ENCODE peak calls at places on chromosomes 13 and 19, in eight cellular contexts. Z is bronchial epithelial cell, B is body of pancreas, Y is right cardiac atrium, K is small intestine, T is Peyer's patch, G is cardiac fibroblast, C is retinal pigment epithelial cell. U is an unnamed sample.

GRCh38 chr13:80040219-80040976 is 300.5 kb downstream of the SPRY2 start:
- DNase-seq in Z (peak), B (no peak), Y (no peak), K (peak), T (no peak), G (peak), C (peak), U (no peak)

GRCh38 chr13:44406617-44407016 is 33.0 kb downstream of the SERP2 start:
- DNase-seq in Z (no peak), B (no peak), Y (no peak), K (no peak), T (no peak), G (no peak), C (no peak), U (no peak)

GRCh38 chr13:98664047-98664446 is 87.1 kb upstream of the STK24 start:
- DNase-seq in Z (peak), B (no peak), Y (no peak), K (no peak), T (no peak), G (peak), C (no peak), U (no peak)

GRCh38 chr19:6423499-6424189 is 967 bp downstream of the KHSRP start:
- DNase-seq in Z (peak), B (no peak), Y (no peak), K (peak), T (peak), G (peak), C (no peak), U (no peak)

GRCh38 chr13:109587689-109588088 is 198.7 kb downstream of the IRS2 start:
- DNase-seq in Z (no peak), B (no peak), Y (no peak), K (no peak), T (no peak), G (no peak), C (no peak), U (no peak)

GRCh38 chr13:90594694-90595093 is 752.8 kb upstream of the MIR17HG start:
- DNase-seq in Z (peak), B (no peak), Y (no peak), K (no peak), T (no peak), G (peak), C (peak), U (no peak)

GRCh38 chr19:50777830-50778303 is 7.6 kb downstream of the GPR32 start:
- DNase-seq in Z (no peak), B (no peak), Y (no peak), K (no peak), T (no peak), G (no peak), C (no peak), U (no peak)

GRCh38 chr13:85529216-85529590 is 270.0 kb downstream of the SLITRK6 start:
- DNase-seq in Z (peak), B (no peak), Y (no peak), K (no peak), T (no peak), G (no peak), C (no peak), U (no peak)

GRCh38 chr13:98147521-98147920 is 4.6 kb downstream of the FARP1 start:
- DNase-seq in Z (no peak), B (no peak), Y (no peak), K (no peak), T (no peak), G (no peak), C (no peak), U (no peak)

GRCh38 chr19:49157445-49158224 is at the start of gene TRPM4:
- DNase-seq in Z (peak), B (peak), Y (peak), K (peak), T (peak), G (peak), C (no peak), U (no peak)

GRCh38 chr13:99281811-99282263 is 23.7 kb upstream of the GPR18 start:
- DNase-seq in Z (no peak), B (peak), Y (peak), K (no peak), T (no peak), G (no peak), C (no peak), U (peak)

GRCh38 chr13:72514141-72514540 is 213.3 kb downstream of the MZT1 start:
- DNase-seq in Z (peak), B (no peak), Y (no peak), K (no peak), T (no peak), G (peak), C (peak), U (no peak)

GRCh38 chr19:34180709-34181108 is 8.4 kb downstream of the LSM14A start:
- DNase-seq in Z (no peak), B (no peak), Y (no peak), K (no peak), T (no peak), G (no peak), C (no peak), U (no peak)

GRCh38 chr13:111868716-111869115 is 198.2 kb upstream of the SOX1 start:
- DNase-seq in Z (no peak), B (no peak), Y (no peak), K (no peak), T (no peak), G (no peak), C (no peak), U (no peak)

GRCh38 chr19:38209671-38210457 is 14.2 kb downstream of the DPF1 start:
- DNase-seq in Z (no peak), B (peak), Y (peak), K (peak), T (peak), G (peak), C (no peak), U (no peak)

GRCh38 chr19:38208571-38208970 is 15.5 kb downstream of the DPF1 start:
- DNase-seq in Z (no peak), B (no peak), Y (no peak), K (no peak), T (no peak), G (no peak), C (no peak), U (no peak)

GRCh38 chr19:38210458-38210987 is 13.5 kb downstream of the DPF1 start:
- DNase-seq in Z (no peak), B (peak), Y (peak), K (no peak), T (no peak), G (no peak), C (no peak), U (no peak)

GRCh38 chr19:38207543-38207942 is 16.5 kb downstream of the DPF1 start:
- DNase-seq in Z (no peak), B (no peak), Y (no peak), K (no peak), T (no peak), G (no peak), C (no peak), U (no peak)

DNA sequence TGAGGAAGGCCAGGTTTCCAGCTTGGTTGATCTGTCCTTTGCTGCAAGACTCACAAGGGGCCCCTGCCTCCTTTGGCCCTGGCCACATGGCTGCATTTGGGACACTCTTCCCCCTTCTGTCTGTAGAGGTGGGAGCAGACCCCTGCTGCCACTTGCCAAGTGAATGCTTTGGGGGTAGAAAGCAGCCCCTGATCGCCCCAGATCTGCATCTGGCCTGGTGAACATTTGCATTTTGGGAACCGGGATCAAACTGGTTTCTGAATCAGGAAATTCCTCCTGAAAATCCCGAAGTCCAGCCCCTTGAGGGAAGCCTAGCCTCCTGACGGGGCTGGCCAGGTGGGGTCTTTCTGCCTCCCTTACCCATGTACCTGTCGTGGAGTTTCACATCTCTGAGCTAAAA is 14.9 kb downstream of the DPF1 start:
- DNase-seq in Z (no peak), B (no peak), Y (no peak), K (no peak), T (no peak), G (no peak), C (no peak), U (no peak)
- H3K4me3 ChIP-seq in Z (no peak), B (no peak), Y (no peak), K (no peak), T (no peak), G (no peak), C (no peak), U (no peak)

GRCh38 chr13:60261432-60262351 is 98.0 kb upstream of the DIAPH3 start:
- DNase-seq in Z (no peak), B (peak), Y (no peak), K (no peak), T (no peak), G (no peak), C (no peak), U (no peak)
- H3K4me3 ChIP-seq in Z (no peak), B (no peak), Y (no peak), K (no peak), T (no peak), G (no peak), C (no peak), U (no peak)

DNA sequence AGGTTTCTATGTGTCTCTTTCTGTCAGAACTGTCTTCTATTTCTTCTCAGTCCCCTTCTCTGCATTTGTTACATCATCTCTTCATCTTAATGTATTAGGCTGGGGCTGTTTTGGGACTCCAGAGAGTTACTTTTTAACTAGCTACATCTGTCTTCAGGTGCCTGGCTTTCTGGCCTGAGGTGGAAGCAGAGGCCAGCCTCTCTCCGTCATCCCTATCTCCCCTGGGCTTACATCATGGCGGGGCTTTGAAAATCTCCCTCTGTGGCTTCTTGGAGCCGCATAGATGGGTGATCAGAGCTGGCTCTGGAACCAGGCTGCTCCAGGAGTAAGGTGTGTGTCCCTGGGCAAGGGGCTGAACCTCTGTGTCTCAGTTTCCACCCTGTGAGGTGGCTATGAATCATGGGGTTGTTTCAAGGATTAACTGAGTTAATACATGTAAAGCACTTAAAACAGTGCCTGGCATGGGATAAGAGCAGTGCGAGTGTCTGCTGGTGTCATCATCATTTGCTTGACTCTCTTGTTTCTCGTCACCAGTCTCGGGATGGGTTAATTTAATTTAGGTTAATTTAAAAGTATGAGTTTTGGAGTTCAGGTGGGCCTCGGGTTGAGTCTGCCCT is 2.0 kb downstream of the EPN1 start:
- DNase-seq in Z (peak), B (no peak), Y (peak), K (peak), T (no peak), G (no peak), C (no peak), U (no peak)
- H3K4me3 ChIP-seq in Z (no peak), B (no peak), Y (peak), K (peak), T (no peak), G (no peak), C (no peak), U (peak)

GRCh38 chr19:53907690-53908089 is 1.4 kb upstream of the CACNG7 start:
- DNase-seq in Z (no peak), B (no peak), Y (no peak), K (no peak), T (no peak), G (no peak), C (no peak), U (no peak)
- H3K4me3 ChIP-seq in Z (no peak), B (no peak), Y (no peak), K (no peak), T (no peak), G (no peak), C (no peak), U (no peak)

DNA sequence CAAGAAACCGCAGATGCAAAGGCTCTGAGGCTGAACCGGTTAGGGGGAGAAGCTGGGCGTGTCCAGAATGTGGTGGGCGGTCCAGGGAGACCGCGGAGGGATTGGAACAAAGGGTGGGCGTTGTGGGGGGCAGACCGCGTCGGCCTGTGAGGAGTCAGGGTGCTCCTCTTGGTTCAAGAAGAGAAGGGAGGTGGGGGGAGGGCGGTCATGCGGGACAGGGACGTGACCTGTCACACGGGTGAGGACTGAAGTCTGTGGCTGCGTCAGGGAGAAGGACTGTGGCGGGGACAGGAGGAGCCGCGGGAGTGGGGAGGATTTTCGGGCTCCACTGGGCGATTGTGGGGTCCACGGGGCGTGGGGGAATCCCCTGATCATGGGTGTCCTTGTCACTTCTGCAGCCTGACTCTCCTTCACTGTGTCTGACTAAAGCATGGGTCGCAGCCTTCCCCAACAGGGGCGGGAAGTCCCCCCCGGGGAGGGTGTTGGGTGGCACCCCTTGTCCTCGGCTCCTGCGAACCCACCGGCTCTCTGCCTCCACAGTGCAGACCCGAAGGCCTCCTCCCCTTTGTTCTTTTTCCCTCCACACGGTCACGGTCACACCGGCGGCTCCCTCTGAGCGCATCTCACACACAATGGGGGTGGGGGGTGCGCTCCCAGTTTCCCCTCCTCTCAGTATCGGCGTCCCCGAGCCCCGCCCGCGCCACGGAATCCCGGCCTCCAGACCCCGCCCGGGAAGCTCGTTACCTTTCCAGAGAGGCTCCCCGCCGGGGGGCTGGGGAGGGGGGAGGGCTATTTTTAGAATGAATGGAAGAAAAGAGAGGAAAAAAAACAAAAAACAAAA is 16.4 kb upstream of the KCNN1 start:
- DNase-seq in Z (no peak), B (no peak), Y (no peak), K (no peak), T (no peak), G (no peak), C (no peak), U (no peak)
- H3K4me3 ChIP-seq in Z (no peak), B (no peak), Y (no peak), K (no peak), T (peak), G (no peak), C (no peak), U (peak)